ENCODE peak calls at places on chromosomes 16 and 17, in five cellular contexts. One of them, this sample, is unnamed.

GRCh38 chr16:59614466-59615240 is 880.5 kb upstream of the GOT2 start:
- DNase-seq in T-helper 1 cell: no peak
- DNase-seq in IMR-90: no peak
- DNase-seq in NCI-H2171 treated with DMSO at 0.1 percent for 48 hours: no peak
- DNase-seq in fibroblast of pulmonary artery: no peak
- DNase-seq in this sample: no peak

GRCh38 chr16:81623365-81624102 is 155.6 kb upstream of the PLCG2 start:
- DNase-seq in T-helper 1 cell: peak; percentile 67
- DNase-seq in IMR-90: peak; percentile 43
- DNase-seq in NCI-H2171 treated with DMSO at 0.1 percent for 48 hours: peak; percentile 75
- DNase-seq in fibroblast of pulmonary artery: peak; percentile 68
- DNase-seq in this sample: peak; percentile 80

GRCh38 chr17:51997723-51998122 is 160.8 kb downstream of the CA10 start:
- DNase-seq in T-helper 1 cell: no peak
- DNase-seq in IMR-90: no peak
- DNase-seq in NCI-H2171 treated with DMSO at 0.1 percent for 48 hours: no peak
- DNase-seq in fibroblast of pulmonary artery: no peak
- DNase-seq in this sample: no peak

GRCh38 chr16:88926374-88926990 is 50.5 kb downstream of the CBFA2T3 start:
- DNase-seq in T-helper 1 cell: no peak
- DNase-seq in IMR-90: no peak
- DNase-seq in NCI-H2171 treated with DMSO at 0.1 percent for 48 hours: no peak
- DNase-seq in fibroblast of pulmonary artery: no peak
- DNase-seq in this sample: no peak

GRCh38 chr17:80035937-80036714 is at the start of gene CCDC40:
- DNase-seq in T-helper 1 cell: peak; percentile 51
- DNase-seq in IMR-90: peak; percentile 59
- DNase-seq in NCI-H2171 treated with DMSO at 0.1 percent for 48 hours: peak; percentile 69
- DNase-seq in fibroblast of pulmonary artery: peak; percentile 73
- DNase-seq in this sample: peak; percentile 72

GRCh38 chr17:42806249-42806648 is 7.6 kb downstream of the CNTD1 start:
- DNase-seq in T-helper 1 cell: no peak
- DNase-seq in IMR-90: no peak
- DNase-seq in NCI-H2171 treated with DMSO at 0.1 percent for 48 hours: no peak
- DNase-seq in fibroblast of pulmonary artery: no peak
- DNase-seq in this sample: no peak

GRCh38 chr17:76063880-76064546 is 8.3 kb downstream of the SRP68 start:
- DNase-seq in T-helper 1 cell: peak; percentile 59
- DNase-seq in IMR-90: no peak
- DNase-seq in NCI-H2171 treated with DMSO at 0.1 percent for 48 hours: no peak
- DNase-seq in fibroblast of pulmonary artery: no peak
- DNase-seq in this sample: no peak

GRCh38 chr17:15247891-15248529 is 17.1 kb downstream of the PMP22 start:
- DNase-seq in T-helper 1 cell: no peak
- DNase-seq in IMR-90: no peak
- DNase-seq in NCI-H2171 treated with DMSO at 0.1 percent for 48 hours: no peak
- DNase-seq in fibroblast of pulmonary artery: no peak
- DNase-seq in this sample: peak; percentile 8

GRCh38 chr17:58317421-58318064 is 11.1 kb downstream of the TSPOAP1 start:
- DNase-seq in T-helper 1 cell: peak; percentile 84
- DNase-seq in IMR-90: peak; percentile 75
- DNase-seq in NCI-H2171 treated with DMSO at 0.1 percent for 48 hours: peak; percentile 29
- DNase-seq in fibroblast of pulmonary artery: peak; percentile 61
- DNase-seq in this sample: peak; percentile 26